ENCODE peak calls at places on chromosomes 1 and 21, in five cellular contexts. E is suprapubic skin, L is HepG2, F is ovary, Y is endothelial cell of umbilical vein. R is an unnamed sample.

GRCh38 chr1:30190481-30191153 is 532.8 kb downstream of the MATN1 start:
- DNase-seq in E (no peak), L (no peak), F (no peak), Y (no peak), R (no peak)

GRCh38 chr1:84847253-84848247 is 45.5 kb downstream of the LPAR3 start:
- DNase-seq in E (no peak), L (peak; percentile 25), F (peak; percentile 70), Y (peak; percentile 80), R (peak; percentile 86)

GRCh38 chr1:192805832-192806323 is 3.0 kb upstream of the RGS2 start:
- DNase-seq in E (no peak), L (peak; percentile 68), F (no peak), Y (peak; percentile 88), R (no peak)

GRCh38 chr1:221688488-221688843 is 53.4 kb downstream of the DUSP10 start:
- DNase-seq in E (no peak), L (no peak), F (no peak), Y (no peak), R (no peak)

GRCh38 chr1:59595774-59596173 is 219.0 kb upstream of the HOOK1 start:
- DNase-seq in E (no peak), L (no peak), F (no peak), Y (peak; percentile 80), R (no peak)

GRCh38 chr1:3350441-3351261 is 103.8 kb upstream of the ARHGEF16 start:
- DNase-seq in E (no peak), L (peak; percentile 29), F (peak; percentile 42), Y (no peak), R (no peak)

GRCh38 chr1:17540255-17541001 is 930 bp downstream of the ARHGEF10L start:
- DNase-seq in E (peak; percentile 86), L (no peak), F (peak; percentile 66), Y (no peak), R (no peak)

GRCh38 chr1:3584915-3585314 is 26.4 kb downstream of the MEGF6 start:
- DNase-seq in E (no peak), L (no peak), F (no peak), Y (no peak), R (no peak)

GRCh38 chr1:214280386-214281029 is 451 bp upstream of the SMYD2 start:
- DNase-seq in E (no peak), L (peak; percentile 55), F (peak; percentile 17), Y (peak; percentile 48), R (no peak)

GRCh38 chr21:32412998-32413504 is 545 bp downstream of the EVA1C start:
- DNase-seq in E (no peak), L (no peak), F (peak; percentile 45), Y (peak; percentile 53), R (no peak)

GRCh38 chr1:33094971-33095604 is 14.1 kb downstream of the AZIN2 start:
- DNase-seq in E (no peak), L (peak; percentile 37), F (peak; percentile 45), Y (peak; percentile 76), R (peak; percentile 49)

GRCh38 chr1:107450899-107451664 is 310.2 kb downstream of the NTNG1 start:
- DNase-seq in E (no peak), L (no peak), F (no peak), Y (no peak), R (no peak)

GRCh38 chr1:59290173-59290954 is 6.5 kb upstream of the FGGY start:
- DNase-seq in E (no peak), L (peak; percentile 56), F (no peak), Y (peak; percentile 45), R (peak; percentile 25)

GRCh38 chr1:226628624-226629155 is 80.1 kb downstream of the STUM start:
- DNase-seq in E (peak; percentile 62), L (no peak), F (no peak), Y (no peak), R (no peak)

GRCh38 chr21:43608225-43608624 is 51.1 kb downstream of the HSF2BP start:
- DNase-seq in E (no peak), L (no peak), F (no peak), Y (no peak), R (no peak)

GRCh38 chr21:43810505-43811261 is 21.3 kb downstream of the RRP1 start:
- DNase-seq in E (peak; percentile 89), L (peak; percentile 75), F (peak; percentile 71), Y (peak; percentile 56), R (peak; percentile 94)

GRCh38 chr1:200671235-200671786 is 1.6 kb upstream of the DDX59 start:
- DNase-seq in E (no peak), L (no peak), F (no peak), Y (no peak), R (no peak)

GRCh38 chr1:113147826-113148225 is 74.8 kb downstream of the LRIG2 start:
- DNase-seq in E (no peak), L (no peak), F (no peak), Y (no peak), R (no peak)

DNA sequence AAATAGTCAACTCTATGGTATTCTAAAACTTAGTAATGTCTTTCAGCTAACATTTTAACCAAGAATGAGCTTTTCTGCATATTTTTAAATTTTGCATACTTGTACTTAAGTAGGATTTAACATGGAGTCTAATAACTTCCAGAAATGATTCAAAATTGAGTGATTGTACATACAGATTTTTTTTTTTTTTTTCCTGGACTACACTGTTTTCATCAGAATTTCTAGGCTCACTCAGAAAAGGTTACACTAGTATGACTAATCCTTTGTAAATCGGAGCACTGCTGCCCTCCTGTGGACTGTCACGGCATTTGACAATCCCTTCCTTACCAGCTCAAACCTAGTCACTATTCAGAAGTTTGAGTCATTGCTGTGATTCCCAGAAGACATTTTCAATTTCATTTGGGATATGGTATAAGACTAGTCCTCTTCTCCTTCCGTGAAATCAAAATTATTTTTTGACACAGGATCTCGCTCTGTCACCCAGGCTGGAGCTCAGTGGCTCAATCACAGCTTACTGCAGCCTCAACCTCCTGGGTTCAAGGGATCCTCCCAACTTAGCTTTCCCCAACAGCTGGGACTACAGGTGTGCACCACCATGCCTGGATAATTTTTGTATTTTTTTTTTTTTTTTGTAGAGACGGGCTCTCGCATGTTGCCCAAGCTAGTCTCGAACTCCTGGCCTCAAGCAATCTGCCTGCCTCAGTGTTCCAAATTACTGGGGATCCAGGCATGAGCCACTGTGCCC is 45.5 kb downstream of the CD46 start:
- DNase-seq in E (peak; percentile 91), L (peak; percentile 76), F (peak; percentile 72), Y (peak; percentile 91), R (peak; percentile 78)
- TF ChIP-seq CTCF in E (peak; percentile 81), L (peak; percentile 75), F (peak; percentile 56), Y (peak; percentile 71), R (peak; percentile 90)

GRCh38 chr1:2232916-2233438 is 4.9 kb downstream of the SKI start:
- DNase-seq in E (no peak), L (no peak), F (no peak), Y (peak; percentile 25), R (no peak)
- H3K4me1 ChIP-seq in E (peaks cover 91% of the 10 kb centered on the region), L (peaks cover 57% of the 10 kb centered on the region), F (peaks cover 41% of the 10 kb centered on the region), Y (peaks cover 40% of the 10 kb centered on the region), R (no peaks in the 10 kb centered on the region)

DNA sequence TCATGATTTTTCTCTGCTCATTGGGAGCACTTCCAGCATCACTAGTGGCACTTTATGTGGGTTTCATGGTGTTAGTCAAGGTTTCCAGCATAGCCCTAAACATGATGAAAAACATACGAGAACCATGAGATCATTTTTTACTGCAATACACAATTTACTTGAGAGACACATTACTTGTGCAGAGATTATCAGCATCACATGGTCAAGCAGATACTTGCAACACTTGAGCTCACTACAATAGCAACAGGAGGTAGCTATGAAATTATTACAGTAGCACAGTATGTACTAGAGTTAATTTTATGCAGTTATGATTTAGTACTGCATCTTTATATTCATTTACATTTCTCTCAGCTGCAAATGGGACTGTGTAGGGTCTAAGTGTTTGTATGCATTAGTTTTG is 36.3 kb downstream of the ITGB3BP start:
- DNase-seq in E (no peak), L (no peak), F (no peak), Y (no peak), R (no peak)
- H3K36me3 ChIP-seq in E (peaks cover 4% of the 10 kb centered on the region), L (no peaks in the 10 kb centered on the region), F (no peaks in the 10 kb centered on the region), Y (no peaks in the 10 kb centered on the region), R (no peaks in the 10 kb centered on the region)

GRCh38 chr21:46384556-46384955 is 60.6 kb downstream of the PCNT start:
- DNase-seq in E (no peak), L (no peak), F (no peak), Y (no peak), R (no peak)
- TF ChIP-seq CTCF in E (no peak), L (no peak), F (no peak), Y (no peak), R (no peak)

DNA sequence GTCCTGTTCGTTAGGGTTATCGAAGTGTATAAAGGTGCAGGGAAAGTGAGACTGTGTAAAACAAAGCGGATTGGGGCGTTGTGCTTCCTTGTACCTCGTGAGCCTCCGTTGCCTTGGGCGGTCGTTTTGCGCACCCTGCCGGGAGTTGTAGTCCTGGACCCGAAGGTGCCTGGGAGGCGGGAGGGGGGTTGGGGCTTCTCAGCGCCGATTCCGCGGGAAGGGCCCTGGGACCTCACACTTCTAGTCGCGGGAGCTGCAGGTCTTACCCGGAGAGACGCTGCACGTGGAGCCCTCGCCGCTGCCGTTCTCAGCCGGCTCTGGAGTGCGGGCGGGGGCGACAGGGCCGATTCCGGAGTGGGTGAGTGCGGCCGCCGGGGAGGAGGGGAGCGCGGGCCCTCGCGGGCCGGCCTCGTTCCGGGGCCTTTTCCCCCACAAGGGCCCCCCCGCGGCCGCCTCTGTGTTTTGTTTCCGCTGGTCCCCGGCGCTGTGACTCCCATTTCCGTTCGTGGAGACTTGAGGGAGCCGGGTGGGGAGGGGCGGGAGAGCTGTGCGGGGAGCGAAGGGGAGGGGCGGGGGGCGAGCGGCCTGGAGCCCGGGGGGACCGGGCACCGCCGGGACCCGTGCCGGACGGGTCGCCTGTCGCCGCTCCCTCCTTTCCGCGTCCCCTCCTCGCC is 586 bp downstream of the GABPA start:
- DNase-seq in E (peak; percentile 96), L (peak; percentile 80), F (peak; percentile 92), Y (peak; percentile 79), R (peak; percentile 93)
- H3K4me1 ChIP-seq in E (peaks cover 40% of the 10 kb centered on the region), L (peaks cover 32% of the 10 kb centered on the region), F (peaks cover 3% of the 10 kb centered on the region), Y (peaks cover 17% of the 10 kb centered on the region), R (no peaks in the 10 kb centered on the region)

GRCh38 chr1:219771039-219771438 is 157.3 kb downstream of the SLC30A10 start:
- DNase-seq in E (no peak), L (peak; percentile 37), F (no peak), Y (no peak), R (no peak)

GRCh38 chr1:219773110-219773509 is 155.2 kb downstream of the SLC30A10 start:
- DNase-seq in E (no peak), L (no peak), F (no peak), Y (no peak), R (no peak)

GRCh38 chr1:219774386-219774785 is 154.0 kb downstream of the SLC30A10 start:
- DNase-seq in E (no peak), L (no peak), F (no peak), Y (no peak), R (no peak)

GRCh38 chr1:219772265-219773036 is 155.9 kb downstream of the SLC30A10 start:
- DNase-seq in E (no peak), L (no peak), F (no peak), Y (no peak), R (no peak)

DNA sequence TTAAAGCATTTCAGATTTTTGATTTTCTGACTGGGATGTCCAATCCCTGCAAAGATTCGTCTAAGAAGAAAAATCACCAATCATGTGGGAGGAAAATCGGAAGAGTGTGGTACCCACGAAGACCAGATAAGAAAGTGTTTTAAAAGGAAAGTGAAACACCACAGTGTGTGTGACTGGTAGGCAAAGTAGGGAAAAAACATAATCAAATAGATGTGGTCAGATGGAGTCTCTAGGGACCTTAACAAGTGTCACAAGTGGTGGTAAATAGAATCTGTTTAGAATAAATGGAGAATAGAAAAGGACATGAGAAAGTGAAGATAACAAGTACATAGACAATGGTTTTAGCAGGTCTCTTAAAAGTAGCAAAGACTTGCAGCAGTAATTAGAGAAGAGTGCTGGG is 154.6 kb downstream of the SLC30A10 start:
- DNase-seq in E (no peak), L (no peak), F (no peak), Y (no peak), R (no peak)
- H3K36me3 ChIP-seq in E (no peaks in the 10 kb centered on the region), L (no peaks in the 10 kb centered on the region), F (no peaks in the 10 kb centered on the region), Y (no peaks in the 10 kb centered on the region), R (no peaks in the 10 kb centered on the region)